ENCODE peak calls at places on chromosomes 7 and 10, in eight cellular contexts. One of them, this sample, is unnamed.

GRCh38 chr10:2935647-2936386 is 131.5 kb upstream of the PFKP start:
- DNase-seq in coronary artery: no peak
- DNase-seq in fibroblast of pulmonary artery: no peak
- DNase-seq in right lobe of liver: no peak
- DNase-seq in A549: no peak
- DNase-seq in cardiac fibroblast: no peak
- DNase-seq in choroid plexus epithelial cell: no peak
- DNase-seq in brain microvascular endothelial cell: no peak
- DNase-seq in this sample: no peak

GRCh38 chr10:93384006-93384405 is 98.1 kb downstream of the MYOF start:
- DNase-seq in A549: peak; percentile 21
- DNase-seq in right lobe of liver: no peak
- DNase-seq in choroid plexus epithelial cell: no peak
- DNase-seq in fibroblast of pulmonary artery: no peak
- DNase-seq in cardiac fibroblast: no peak
- DNase-seq in coronary artery: no peak
- DNase-seq in brain microvascular endothelial cell: no peak
- DNase-seq in this sample: no peak

GRCh38 chr10:33249137-33249536 is 85.3 kb downstream of the NRP1 start:
- DNase-seq in brain microvascular endothelial cell: no peak
- DNase-seq in coronary artery: no peak
- DNase-seq in cardiac fibroblast: no peak
- DNase-seq in right lobe of liver: no peak
- DNase-seq in choroid plexus epithelial cell: no peak
- DNase-seq in fibroblast of pulmonary artery: no peak
- DNase-seq in A549: no peak
- DNase-seq in this sample: no peak

GRCh38 chr10:132458595-132459251 is 61.7 kb downstream of the PWWP2B start:
- DNase-seq in brain microvascular endothelial cell: no peak
- DNase-seq in right lobe of liver: peak; percentile 58
- DNase-seq in cardiac fibroblast: peak; percentile 33
- DNase-seq in coronary artery: no peak
- DNase-seq in choroid plexus epithelial cell: peak; percentile 13
- DNase-seq in A549: peak; percentile 61
- DNase-seq in fibroblast of pulmonary artery: peak; percentile 25
- DNase-seq in this sample: no peak

GRCh38 chr7:2037301-2037804 is 195.4 kb downstream of the MAD1L1 start:
- DNase-seq in coronary artery: peak; percentile 68
- DNase-seq in A549: no peak
- DNase-seq in right lobe of liver: no peak
- DNase-seq in cardiac fibroblast: peak; percentile 11
- DNase-seq in choroid plexus epithelial cell: no peak
- DNase-seq in brain microvascular endothelial cell: no peak
- DNase-seq in fibroblast of pulmonary artery: no peak
- DNase-seq in this sample: no peak

GRCh38 chr7:131288446-131288845 is 39.2 kb upstream of the MKLN1 start:
- DNase-seq in A549: no peak
- DNase-seq in coronary artery: no peak
- DNase-seq in choroid plexus epithelial cell: no peak
- DNase-seq in brain microvascular endothelial cell: no peak
- DNase-seq in cardiac fibroblast: no peak
- DNase-seq in right lobe of liver: no peak
- DNase-seq in fibroblast of pulmonary artery: no peak
- DNase-seq in this sample: no peak

GRCh38 chr10:97333351-97333600 is 1.3 kb downstream of the FRAT2 start:
- DNase-seq in choroid plexus epithelial cell: peak; percentile 58
- DNase-seq in A549: no peak
- DNase-seq in right lobe of liver: no peak
- DNase-seq in fibroblast of pulmonary artery: peak; percentile 51
- DNase-seq in cardiac fibroblast: peak; percentile 56
- DNase-seq in coronary artery: no peak
- DNase-seq in brain microvascular endothelial cell: no peak
- DNase-seq in this sample: no peak

GRCh38 chr10:126331101-126331500 is 57.2 kb downstream of the ADAM12 start:
- DNase-seq in cardiac fibroblast: no peak
- DNase-seq in A549: no peak
- DNase-seq in coronary artery: no peak
- DNase-seq in right lobe of liver: no peak
- DNase-seq in fibroblast of pulmonary artery: no peak
- DNase-seq in choroid plexus epithelial cell: peak; percentile 35
- DNase-seq in brain microvascular endothelial cell: no peak
- DNase-seq in this sample: peak; percentile 31

GRCh38 chr10:80177781-80178636 is 27.3 kb downstream of the ANXA11 start:
- DNase-seq in brain microvascular endothelial cell: no peak
- DNase-seq in fibroblast of pulmonary artery: peak; percentile 55
- DNase-seq in right lobe of liver: no peak
- DNase-seq in cardiac fibroblast: peak; percentile 60
- DNase-seq in choroid plexus epithelial cell: peak; percentile 79
- DNase-seq in A549: no peak
- DNase-seq in coronary artery: no peak
- DNase-seq in this sample: no peak

GRCh38 chr7:77536017-77536412 is 1.1 kb upstream of the PTPN12 start:
- DNase-seq in coronary artery: no peak
- DNase-seq in brain microvascular endothelial cell: no peak
- DNase-seq in A549: no peak
- DNase-seq in right lobe of liver: no peak
- DNase-seq in fibroblast of pulmonary artery: no peak
- DNase-seq in cardiac fibroblast: no peak
- DNase-seq in choroid plexus epithelial cell: no peak
- DNase-seq in this sample: no peak

GRCh38 chr10:69686866-69687265 is 56.8 kb downstream of the FAM241B start:
- DNase-seq in brain microvascular endothelial cell: no peak
- DNase-seq in fibroblast of pulmonary artery: no peak
- DNase-seq in right lobe of liver: no peak
- DNase-seq in choroid plexus epithelial cell: no peak
- DNase-seq in coronary artery: no peak
- DNase-seq in A549: no peak
- DNase-seq in cardiac fibroblast: no peak
- DNase-seq in this sample: no peak

GRCh38 chr10:102514487-102515311 is 10.9 kb downstream of the SUFU start:
- DNase-seq in fibroblast of pulmonary artery: no peak
- DNase-seq in right lobe of liver: no peak
- DNase-seq in choroid plexus epithelial cell: no peak
- DNase-seq in brain microvascular endothelial cell: no peak
- DNase-seq in cardiac fibroblast: no peak
- DNase-seq in A549: no peak
- DNase-seq in coronary artery: no peak
- DNase-seq in this sample: no peak

GRCh38 chr7:125670926-125671572 is 741.4 kb upstream of the POT1 start:
- DNase-seq in choroid plexus epithelial cell: peak; percentile 74
- DNase-seq in brain microvascular endothelial cell: peak; percentile 24
- DNase-seq in A549: no peak
- DNase-seq in coronary artery: no peak
- DNase-seq in fibroblast of pulmonary artery: peak; percentile 60
- DNase-seq in right lobe of liver: no peak
- DNase-seq in cardiac fibroblast: peak; percentile 58
- DNase-seq in this sample: no peak

GRCh38 chr7:2004841-2005351 is 227.8 kb downstream of the MAD1L1 start:
- DNase-seq in choroid plexus epithelial cell: no peak
- DNase-seq in A549: no peak
- DNase-seq in fibroblast of pulmonary artery: no peak
- DNase-seq in brain microvascular endothelial cell: no peak
- DNase-seq in right lobe of liver: peak; percentile 13
- DNase-seq in coronary artery: peak; percentile 60
- DNase-seq in cardiac fibroblast: no peak
- DNase-seq in this sample: no peak

GRCh38 chr7:25732771-25733217 is 419.2 kb upstream of the NFE2L3 start:
- DNase-seq in coronary artery: no peak
- DNase-seq in choroid plexus epithelial cell: no peak
- DNase-seq in right lobe of liver: no peak
- DNase-seq in cardiac fibroblast: no peak
- DNase-seq in fibroblast of pulmonary artery: no peak
- DNase-seq in brain microvascular endothelial cell: no peak
- DNase-seq in A549: no peak
- DNase-seq in this sample: no peak

GRCh38 chr10:45416603-45417002 is 42.6 kb downstream of the ALOX5 start:
- DNase-seq in choroid plexus epithelial cell: no peak
- DNase-seq in A549: no peak
- DNase-seq in cardiac fibroblast: no peak
- DNase-seq in brain microvascular endothelial cell: no peak
- DNase-seq in coronary artery: no peak
- DNase-seq in right lobe of liver: no peak
- DNase-seq in fibroblast of pulmonary artery: no peak
- DNase-seq in this sample: no peak

GRCh38 chr10:45419673-45420020 is 45.6 kb downstream of the ALOX5 start:
- DNase-seq in choroid plexus epithelial cell: no peak
- DNase-seq in brain microvascular endothelial cell: no peak
- DNase-seq in fibroblast of pulmonary artery: no peak
- DNase-seq in A549: no peak
- DNase-seq in right lobe of liver: peak; percentile 34
- DNase-seq in cardiac fibroblast: peak; percentile 7
- DNase-seq in coronary artery: no peak
- DNase-seq in this sample: no peak

GRCh38 chr10:45417746-45418145 is 43.7 kb downstream of the ALOX5 start:
- DNase-seq in cardiac fibroblast: no peak
- DNase-seq in A549: no peak
- DNase-seq in brain microvascular endothelial cell: no peak
- DNase-seq in fibroblast of pulmonary artery: no peak
- DNase-seq in coronary artery: peak; percentile 68
- DNase-seq in right lobe of liver: no peak
- DNase-seq in choroid plexus epithelial cell: no peak
- DNase-seq in this sample: no peak

GRCh38 chr10:45418859-45419672 is 45.0 kb downstream of the ALOX5 start:
- DNase-seq in right lobe of liver: peak; percentile 74
- DNase-seq in coronary artery: peak; percentile 80
- DNase-seq in A549: no peak
- DNase-seq in choroid plexus epithelial cell: peak; percentile 33
- DNase-seq in brain microvascular endothelial cell: peak; percentile 15
- DNase-seq in fibroblast of pulmonary artery: peak; percentile 72
- DNase-seq in cardiac fibroblast: peak; percentile 56
- DNase-seq in this sample: no peak

GRCh38 chr10:45418417-45418858 is 44.4 kb downstream of the ALOX5 start:
- DNase-seq in choroid plexus epithelial cell: no peak
- DNase-seq in brain microvascular endothelial cell: no peak
- DNase-seq in cardiac fibroblast: no peak
- DNase-seq in A549: no peak
- DNase-seq in right lobe of liver: no peak
- DNase-seq in coronary artery: peak; percentile 68
- DNase-seq in fibroblast of pulmonary artery: no peak
- DNase-seq in this sample: no peak
- H3K4me3 ChIP-seq in choroid plexus epithelial cell: peak overlapping the region; percentile 63
- H3K4me3 ChIP-seq in brain microvascular endothelial cell: peak overlapping the region; percentile 53
- H3K4me3 ChIP-seq in cardiac fibroblast: peak overlapping the region; percentile 50
- H3K4me3 ChIP-seq in A549: peak overlapping the region; percentile 17
- H3K4me3 ChIP-seq in right lobe of liver: no peak overlapping the region
- H3K4me3 ChIP-seq in coronary artery: peak overlapping the region; percentile 75
- H3K4me3 ChIP-seq in fibroblast of pulmonary artery: peak overlapping the region; percentile 54
- H3K4me3 ChIP-seq in this sample: peak overlapping the region; percentile 49

GRCh38 chr7:157016352-157017041 is 6.0 kb upstream of the MNX1 start:
- DNase-seq in right lobe of liver: no peak
- DNase-seq in choroid plexus epithelial cell: no peak
- DNase-seq in fibroblast of pulmonary artery: no peak
- DNase-seq in A549: no peak
- DNase-seq in brain microvascular endothelial cell: no peak
- DNase-seq in coronary artery: no peak
- DNase-seq in cardiac fibroblast: no peak
- DNase-seq in this sample: no peak

GRCh38 chr7:157016024-157016351 is 5.5 kb upstream of the MNX1 start:
- DNase-seq in fibroblast of pulmonary artery: no peak
- DNase-seq in cardiac fibroblast: no peak
- DNase-seq in choroid plexus epithelial cell: no peak
- DNase-seq in brain microvascular endothelial cell: no peak
- DNase-seq in right lobe of liver: no peak
- DNase-seq in A549: no peak
- DNase-seq in coronary artery: no peak
- DNase-seq in this sample: no peak

GRCh38 chr7:157017639-157018327 is 7.3 kb upstream of the MNX1 start:
- DNase-seq in fibroblast of pulmonary artery: no peak
- DNase-seq in right lobe of liver: no peak
- DNase-seq in brain microvascular endothelial cell: no peak
- DNase-seq in cardiac fibroblast: no peak
- DNase-seq in choroid plexus epithelial cell: no peak
- DNase-seq in A549: no peak
- DNase-seq in coronary artery: no peak
- DNase-seq in this sample: no peak

GRCh38 chr7:157018328-157018996 is 8.0 kb upstream of the MNX1 start:
- DNase-seq in brain microvascular endothelial cell: no peak
- DNase-seq in fibroblast of pulmonary artery: no peak
- DNase-seq in cardiac fibroblast: no peak
- DNase-seq in choroid plexus epithelial cell: no peak
- DNase-seq in A549: no peak
- DNase-seq in right lobe of liver: no peak
- DNase-seq in coronary artery: no peak
- DNase-seq in this sample: no peak

GRCh38 chr7:157017149-157017548 is 6.7 kb upstream of the MNX1 start:
- DNase-seq in A549: no peak
- DNase-seq in right lobe of liver: no peak
- DNase-seq in choroid plexus epithelial cell: no peak
- DNase-seq in brain microvascular endothelial cell: no peak
- DNase-seq in cardiac fibroblast: no peak
- DNase-seq in fibroblast of pulmonary artery: no peak
- DNase-seq in coronary artery: no peak
- DNase-seq in this sample: no peak
- H3K4me3 ChIP-seq in A549: no peak overlapping the region
- H3K4me3 ChIP-seq in right lobe of liver: no peak overlapping the region
- H3K4me3 ChIP-seq in choroid plexus epithelial cell: no peak overlapping the region
- H3K4me3 ChIP-seq in brain microvascular endothelial cell: no peak overlapping the region
- H3K4me3 ChIP-seq in cardiac fibroblast: no peak overlapping the region
- H3K4me3 ChIP-seq in fibroblast of pulmonary artery: no peak overlapping the region
- H3K4me3 ChIP-seq in coronary artery: no peak overlapping the region
- H3K4me3 ChIP-seq in this sample: no peak overlapping the region

GRCh38 chr7:23430902-23431259 is 39.4 kb downstream of the IGF2BP3 start:
- DNase-seq in right lobe of liver: no peak
- DNase-seq in choroid plexus epithelial cell: no peak
- DNase-seq in fibroblast of pulmonary artery: no peak
- DNase-seq in cardiac fibroblast: no peak
- DNase-seq in A549: no peak
- DNase-seq in coronary artery: no peak
- DNase-seq in brain microvascular endothelial cell: no peak
- DNase-seq in this sample: peak; percentile 29
- H3K4me3 ChIP-seq in right lobe of liver: no peak overlapping the region
- H3K4me3 ChIP-seq in choroid plexus epithelial cell: no peak overlapping the region
- H3K4me3 ChIP-seq in fibroblast of pulmonary artery: no peak overlapping the region
- H3K4me3 ChIP-seq in cardiac fibroblast: no peak overlapping the region
- H3K4me3 ChIP-seq in A549: no peak overlapping the region
- H3K4me3 ChIP-seq in coronary artery: no peak overlapping the region
- H3K4me3 ChIP-seq in brain microvascular endothelial cell: no peak overlapping the region
- H3K4me3 ChIP-seq in this sample: no peak overlapping the region

GRCh38 chr10:129852829-129853228 is 111.2 kb downstream of the EBF3 start:
- DNase-seq in A549: no peak
- DNase-seq in right lobe of liver: no peak
- DNase-seq in coronary artery: peak; percentile 65
- DNase-seq in choroid plexus epithelial cell: no peak
- DNase-seq in brain microvascular endothelial cell: no peak
- DNase-seq in fibroblast of pulmonary artery: no peak
- DNase-seq in cardiac fibroblast: no peak
- DNase-seq in this sample: no peak

GRCh38 chr10:129854796-129855705 is 109.0 kb downstream of the EBF3 start:
- DNase-seq in A549: no peak
- DNase-seq in right lobe of liver: no peak
- DNase-seq in cardiac fibroblast: no peak
- DNase-seq in fibroblast of pulmonary artery: no peak
- DNase-seq in choroid plexus epithelial cell: no peak
- DNase-seq in brain microvascular endothelial cell: no peak
- DNase-seq in coronary artery: peak; percentile 52
- DNase-seq in this sample: no peak

GRCh38 chr10:129851941-129852650 is 112.0 kb downstream of the EBF3 start:
- DNase-seq in cardiac fibroblast: no peak
- DNase-seq in fibroblast of pulmonary artery: no peak
- DNase-seq in A549: no peak
- DNase-seq in choroid plexus epithelial cell: no peak
- DNase-seq in brain microvascular endothelial cell: no peak
- DNase-seq in right lobe of liver: no peak
- DNase-seq in coronary artery: peak; percentile 21
- DNase-seq in this sample: no peak

GRCh38 chr10:129854181-129854580 is 109.9 kb downstream of the EBF3 start:
- DNase-seq in cardiac fibroblast: no peak
- DNase-seq in brain microvascular endothelial cell: no peak
- DNase-seq in choroid plexus epithelial cell: no peak
- DNase-seq in coronary artery: no peak
- DNase-seq in right lobe of liver: no peak
- DNase-seq in fibroblast of pulmonary artery: no peak
- DNase-seq in A549: no peak
- DNase-seq in this sample: no peak

GRCh38 chr10:129853236-129853946 is 110.7 kb downstream of the EBF3 start:
- DNase-seq in brain microvascular endothelial cell: no peak
- DNase-seq in coronary artery: peak; percentile 11
- DNase-seq in right lobe of liver: no peak
- DNase-seq in choroid plexus epithelial cell: peak; percentile 39
- DNase-seq in fibroblast of pulmonary artery: peak; percentile 42
- DNase-seq in A549: peak; percentile 48
- DNase-seq in cardiac fibroblast: peak; percentile 45
- DNase-seq in this sample: no peak
- H3K4me3 ChIP-seq in brain microvascular endothelial cell: no peak overlapping the region
- H3K4me3 ChIP-seq in coronary artery: no peak overlapping the region
- H3K4me3 ChIP-seq in right lobe of liver: no peak overlapping the region
- H3K4me3 ChIP-seq in choroid plexus epithelial cell: no peak overlapping the region
- H3K4me3 ChIP-seq in fibroblast of pulmonary artery: no peak overlapping the region
- H3K4me3 ChIP-seq in A549: no peak overlapping the region
- H3K4me3 ChIP-seq in cardiac fibroblast: no peak overlapping the region
- H3K4me3 ChIP-seq in this sample: no peak overlapping the region